ENCODE peak calls at places on chromosomes 1 and 21, in nine cellular contexts. One of them, this sample, is unnamed.

GRCh38 chr1:224205438-224205840 is 22.4 kb downstream of the DEGS1 start:
- DNase-seq in psoas muscle: no peak
- DNase-seq in HFFc6: peak
- DNase-seq in WTC11: no peak
- DNase-seq in esophagus squamous epithelium: no peak
- DNase-seq in bronchial epithelial cell: peak
- DNase-seq in ovary: no peak
- DNase-seq in endothelial cell: no peak
- DNase-seq in mesothelial cell of epicardium: no peak
- DNase-seq in this sample: no peak

GRCh38 chr1:203584040-203584439 is 42.6 kb upstream of the ATP2B4 start:
- DNase-seq in psoas muscle: no peak
- DNase-seq in HFFc6: peak
- DNase-seq in WTC11: no peak
- DNase-seq in esophagus squamous epithelium: no peak
- DNase-seq in bronchial epithelial cell: no peak
- DNase-seq in ovary: no peak
- DNase-seq in endothelial cell: no peak
- DNase-seq in mesothelial cell of epicardium: no peak
- DNase-seq in this sample: no peak

GRCh38 chr1:37475380-37476086 is 1.2 kb downstream of the ZC3H12A start:
- DNase-seq in psoas muscle: no peak
- DNase-seq in HFFc6: no peak
- DNase-seq in WTC11: no peak
- DNase-seq in esophagus squamous epithelium: no peak
- DNase-seq in bronchial epithelial cell: no peak
- DNase-seq in ovary: peak
- DNase-seq in endothelial cell: no peak
- DNase-seq in mesothelial cell of epicardium: no peak
- DNase-seq in this sample: no peak

GRCh38 chr21:41428311-41428710 is 2.3 kb downstream of the MX1 start:
- DNase-seq in psoas muscle: no peak
- DNase-seq in HFFc6: no peak
- DNase-seq in WTC11: no peak
- DNase-seq in esophagus squamous epithelium: no peak
- DNase-seq in bronchial epithelial cell: no peak
- DNase-seq in ovary: no peak
- DNase-seq in endothelial cell: no peak
- DNase-seq in mesothelial cell of epicardium: no peak
- DNase-seq in this sample: no peak

GRCh38 chr1:186033744-186034345 is 299.7 kb downstream of the HMCN1 start:
- DNase-seq in psoas muscle: no peak
- DNase-seq in HFFc6: no peak
- DNase-seq in WTC11: no peak
- DNase-seq in esophagus squamous epithelium: no peak
- DNase-seq in bronchial epithelial cell: peak
- DNase-seq in ovary: no peak
- DNase-seq in endothelial cell: no peak
- DNase-seq in mesothelial cell of epicardium: no peak
- DNase-seq in this sample: no peak

GRCh38 chr1:165539306-165539705 is 4.5 kb upstream of the LRRC52 start:
- DNase-seq in psoas muscle: peak
- DNase-seq in HFFc6: no peak
- DNase-seq in WTC11: no peak
- DNase-seq in esophagus squamous epithelium: no peak
- DNase-seq in bronchial epithelial cell: peak
- DNase-seq in ovary: no peak
- DNase-seq in endothelial cell: no peak
- DNase-seq in mesothelial cell of epicardium: no peak
- DNase-seq in this sample: no peak

GRCh38 chr1:117810553-117810952 is 118.9 kb downstream of the GDAP2 start:
- DNase-seq in psoas muscle: no peak
- DNase-seq in HFFc6: no peak
- DNase-seq in WTC11: no peak
- DNase-seq in esophagus squamous epithelium: no peak
- DNase-seq in bronchial epithelial cell: no peak
- DNase-seq in ovary: no peak
- DNase-seq in endothelial cell: no peak
- DNase-seq in mesothelial cell of epicardium: no peak
- DNase-seq in this sample: no peak

GRCh38 chr1:56788588-56788987 is 30.6 kb downstream of the FYB2 start:
- DNase-seq in psoas muscle: peak
- DNase-seq in HFFc6: no peak
- DNase-seq in WTC11: no peak
- DNase-seq in esophagus squamous epithelium: no peak
- DNase-seq in bronchial epithelial cell: peak
- DNase-seq in ovary: no peak
- DNase-seq in endothelial cell: no peak
- DNase-seq in mesothelial cell of epicardium: no peak
- DNase-seq in this sample: no peak

GRCh38 chr21:29300547-29301138 is 1.9 kb downstream of the BACH1 start:
- DNase-seq in psoas muscle: no peak
- DNase-seq in HFFc6: no peak
- DNase-seq in WTC11: no peak
- DNase-seq in esophagus squamous epithelium: no peak
- DNase-seq in bronchial epithelial cell: no peak
- DNase-seq in ovary: no peak
- DNase-seq in endothelial cell: no peak
- DNase-seq in mesothelial cell of epicardium: no peak
- DNase-seq in this sample: no peak

GRCh38 chr1:51897699-51898031 is 19.1 kb upstream of the NRDC start:
- DNase-seq in psoas muscle: no peak
- DNase-seq in HFFc6: peak
- DNase-seq in WTC11: no peak
- DNase-seq in esophagus squamous epithelium: no peak
- DNase-seq in bronchial epithelial cell: peak
- DNase-seq in ovary: no peak
- DNase-seq in endothelial cell: no peak
- DNase-seq in mesothelial cell of epicardium: no peak
- DNase-seq in this sample: no peak

GRCh38 chr1:228415221-228415620 is 1.4 kb downstream of the TRIM17 start:
- DNase-seq in psoas muscle: no peak
- DNase-seq in HFFc6: no peak
- DNase-seq in WTC11: no peak
- DNase-seq in esophagus squamous epithelium: no peak
- DNase-seq in bronchial epithelial cell: no peak
- DNase-seq in ovary: no peak
- DNase-seq in endothelial cell: no peak
- DNase-seq in mesothelial cell of epicardium: no peak
- DNase-seq in this sample: no peak

DNA sequence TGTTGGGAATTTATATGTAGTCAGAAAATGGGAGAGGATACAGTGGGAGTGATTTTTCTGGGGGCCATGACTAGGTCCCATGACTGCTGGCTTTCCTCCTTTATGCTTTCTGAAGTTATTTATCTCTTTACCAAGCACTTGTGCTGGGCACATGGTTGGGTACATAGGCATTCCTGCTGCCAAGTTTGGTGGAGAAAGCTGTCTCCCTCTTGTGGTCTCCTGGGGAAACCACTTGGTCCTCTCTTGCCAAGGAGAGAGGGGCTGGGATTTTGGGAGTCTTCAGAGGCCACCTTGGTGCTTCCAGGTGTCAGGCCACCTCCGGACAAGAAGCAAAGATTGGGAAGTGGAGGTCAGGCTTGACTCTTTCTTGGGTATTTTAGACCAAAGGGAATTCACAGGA is 120.2 kb upstream of the KCNE2 start:
- DNase-seq in psoas muscle: no peak
- DNase-seq in HFFc6: no peak
- DNase-seq in WTC11: peak
- DNase-seq in esophagus squamous epithelium: no peak
- DNase-seq in bronchial epithelial cell: peak
- DNase-seq in ovary: no peak
- DNase-seq in endothelial cell: peak
- DNase-seq in mesothelial cell of epicardium: no peak
- DNase-seq in this sample: peak
- TF ChIP-seq CTCF in psoas muscle: no peak
- TF ChIP-seq CTCF in HFFc6: peak
- TF ChIP-seq CTCF in WTC11: peak
- TF ChIP-seq CTCF in esophagus squamous epithelium: peak
- TF ChIP-seq CTCF in bronchial epithelial cell: peak
- TF ChIP-seq CTCF in ovary: no peak
- TF ChIP-seq CTCF in endothelial cell: no peak
- TF ChIP-seq CTCF in mesothelial cell of epicardium: no peak
- TF ChIP-seq CTCF in this sample: peak

GRCh38 chr1:50605186-50605875 is 182.1 kb upstream of the DMRTA2 start:
- DNase-seq in psoas muscle: no peak
- DNase-seq in HFFc6: peak
- DNase-seq in WTC11: peak
- DNase-seq in esophagus squamous epithelium: no peak
- DNase-seq in bronchial epithelial cell: peak
- DNase-seq in ovary: no peak
- DNase-seq in endothelial cell: peak
- DNase-seq in mesothelial cell of epicardium: no peak
- DNase-seq in this sample: no peak
- TF ChIP-seq CTCF in psoas muscle: peak
- TF ChIP-seq CTCF in HFFc6: peak
- TF ChIP-seq CTCF in WTC11: no peak
- TF ChIP-seq CTCF in esophagus squamous epithelium: peak
- TF ChIP-seq CTCF in bronchial epithelial cell: peak
- TF ChIP-seq CTCF in ovary: no peak
- TF ChIP-seq CTCF in endothelial cell: peak
- TF ChIP-seq CTCF in mesothelial cell of epicardium: no peak
- TF ChIP-seq CTCF in this sample: peak

GRCh38 chr1:63318255-63319068 is 3.9 kb upstream of the FOXD3 start:
- DNase-seq in psoas muscle: no peak
- DNase-seq in HFFc6: no peak
- DNase-seq in WTC11: no peak
- DNase-seq in esophagus squamous epithelium: no peak
- DNase-seq in bronchial epithelial cell: no peak
- DNase-seq in ovary: no peak
- DNase-seq in endothelial cell: no peak
- DNase-seq in mesothelial cell of epicardium: no peak
- DNase-seq in this sample: no peak

GRCh38 chr1:63319069-63320023 is 3.0 kb upstream of the FOXD3 start:
- DNase-seq in psoas muscle: no peak
- DNase-seq in HFFc6: no peak
- DNase-seq in WTC11: peak
- DNase-seq in esophagus squamous epithelium: no peak
- DNase-seq in bronchial epithelial cell: no peak
- DNase-seq in ovary: no peak
- DNase-seq in endothelial cell: peak
- DNase-seq in mesothelial cell of epicardium: no peak
- DNase-seq in this sample: peak

GRCh38 chr1:63317814-63318156 is 4.6 kb upstream of the FOXD3 start:
- DNase-seq in psoas muscle: no peak
- DNase-seq in HFFc6: no peak
- DNase-seq in WTC11: no peak
- DNase-seq in esophagus squamous epithelium: no peak
- DNase-seq in bronchial epithelial cell: no peak
- DNase-seq in ovary: no peak
- DNase-seq in endothelial cell: no peak
- DNase-seq in mesothelial cell of epicardium: no peak
- DNase-seq in this sample: no peak

GRCh38 chr1:63316540-63316939 is 5.8 kb upstream of the FOXD3 start:
- DNase-seq in psoas muscle: no peak
- DNase-seq in HFFc6: no peak
- DNase-seq in WTC11: no peak
- DNase-seq in esophagus squamous epithelium: no peak
- DNase-seq in bronchial epithelial cell: no peak
- DNase-seq in ovary: no peak
- DNase-seq in endothelial cell: no peak
- DNase-seq in mesothelial cell of epicardium: no peak
- DNase-seq in this sample: no peak

DNA sequence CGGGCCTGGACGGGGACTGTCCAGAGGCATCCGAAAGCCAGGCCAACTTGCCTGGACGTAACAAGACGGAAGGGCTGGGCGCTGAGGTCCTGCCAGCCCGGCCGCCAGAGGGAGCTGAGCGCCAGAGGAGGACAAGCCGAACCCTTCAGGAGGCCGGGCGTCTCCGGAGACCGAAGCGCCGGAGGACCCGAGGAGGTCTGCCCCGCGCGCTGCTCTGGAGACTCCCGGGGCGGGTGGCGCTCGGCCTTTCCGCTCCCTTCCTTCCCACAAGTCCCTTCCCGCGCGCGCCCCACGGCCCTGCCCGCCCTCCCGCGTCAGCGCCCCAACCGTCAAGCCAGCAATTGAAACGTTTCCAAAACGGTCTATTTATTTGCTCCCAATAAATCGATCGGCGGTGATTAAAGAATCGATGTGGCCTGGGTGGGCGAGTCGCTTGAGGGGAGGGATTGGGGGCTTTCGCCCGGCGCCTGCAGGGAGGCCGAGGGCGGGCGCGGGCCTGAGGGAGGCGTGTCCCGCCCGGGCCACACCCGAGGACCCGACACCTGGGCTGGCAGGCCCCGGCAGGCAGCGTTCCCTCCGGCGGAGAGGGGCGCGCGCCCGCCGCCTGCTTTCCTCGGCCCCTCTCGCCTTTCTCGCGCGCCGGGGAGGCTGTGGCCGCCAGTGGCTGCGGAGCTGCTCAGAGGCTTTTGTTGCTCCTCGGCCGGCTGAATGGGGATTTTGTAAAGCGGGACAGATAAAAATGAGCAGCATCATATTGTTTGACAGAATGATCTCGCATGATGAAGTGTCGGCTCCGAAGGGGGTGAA is 5.2 kb upstream of the FOXD3 start:
- DNase-seq in psoas muscle: peak
- DNase-seq in HFFc6: no peak
- DNase-seq in WTC11: peak
- DNase-seq in esophagus squamous epithelium: no peak
- DNase-seq in bronchial epithelial cell: peak
- DNase-seq in ovary: no peak
- DNase-seq in endothelial cell: peak
- DNase-seq in mesothelial cell of epicardium: peak
- DNase-seq in this sample: peak
- TF ChIP-seq CTCF in psoas muscle: peak
- TF ChIP-seq CTCF in HFFc6: peak
- TF ChIP-seq CTCF in WTC11: peak
- TF ChIP-seq CTCF in esophagus squamous epithelium: peak
- TF ChIP-seq CTCF in bronchial epithelial cell: peak
- TF ChIP-seq CTCF in ovary: no peak
- TF ChIP-seq CTCF in endothelial cell: peak
- TF ChIP-seq CTCF in mesothelial cell of epicardium: no peak
- TF ChIP-seq CTCF in this sample: peak

GRCh38 chr1:155911156-155912055 is at the start of gene RIT1:
- DNase-seq in psoas muscle: peak
- DNase-seq in HFFc6: peak
- DNase-seq in WTC11: peak
- DNase-seq in esophagus squamous epithelium: peak
- DNase-seq in bronchial epithelial cell: peak
- DNase-seq in ovary: peak
- DNase-seq in endothelial cell: peak
- DNase-seq in mesothelial cell of epicardium: peak
- DNase-seq in this sample: peak
- TF ChIP-seq CTCF in psoas muscle: no peak
- TF ChIP-seq CTCF in HFFc6: no peak
- TF ChIP-seq CTCF in WTC11: no peak
- TF ChIP-seq CTCF in esophagus squamous epithelium: peak
- TF ChIP-seq CTCF in bronchial epithelial cell: no peak
- TF ChIP-seq CTCF in ovary: no peak
- TF ChIP-seq CTCF in endothelial cell: no peak
- TF ChIP-seq CTCF in mesothelial cell of epicardium: no peak
- TF ChIP-seq CTCF in this sample: no peak

GRCh38 chr1:79556189-79556588 is 549.7 kb upstream of the ADGRL4 start:
- DNase-seq in psoas muscle: no peak
- DNase-seq in HFFc6: no peak
- DNase-seq in WTC11: no peak
- DNase-seq in esophagus squamous epithelium: no peak
- DNase-seq in bronchial epithelial cell: no peak
- DNase-seq in ovary: no peak
- DNase-seq in endothelial cell: no peak
- DNase-seq in mesothelial cell of epicardium: no peak
- DNase-seq in this sample: no peak
- TF ChIP-seq CTCF in psoas muscle: no peak
- TF ChIP-seq CTCF in HFFc6: no peak
- TF ChIP-seq CTCF in WTC11: no peak
- TF ChIP-seq CTCF in esophagus squamous epithelium: no peak
- TF ChIP-seq CTCF in bronchial epithelial cell: no peak
- TF ChIP-seq CTCF in ovary: no peak
- TF ChIP-seq CTCF in endothelial cell: peak
- TF ChIP-seq CTCF in mesothelial cell of epicardium: peak
- TF ChIP-seq CTCF in this sample: no peak